ENCODE peak calls at places on chromosomes 1 and 21, in four cellular contexts. N is neuronal stem cell, X is IMR-90, E is H9. L is an unnamed sample.

GRCh38 chr1:1921459-1921862 is 2.4 kb upstream of the TMEM52 start:
- DNase-seq in N (no peak), X (no peak), E (peak; percentile 24), L (no peak)

GRCh38 chr1:40353081-40353480 is 20.4 kb upstream of the SMAP2 start:
- DNase-seq in E (no peak), X (no peak), N (no peak), L (peak; percentile 2)

GRCh38 chr1:8096105-8097011 is 70.2 kb upstream of the ERRFI1 start:
- DNase-seq in E (no peak), X (peak; percentile 85), N (no peak), L (no peak)

GRCh38 chr21:41398251-41398650 is 27.8 kb upstream of the MX1 start:
- DNase-seq in X (no peak), N (no peak), E (no peak), L (no peak)

GRCh38 chr1:106526650-106527049 is 529.8 kb upstream of the PRMT6 start:
- DNase-seq in E (no peak), X (peak; percentile 46), N (no peak), L (no peak)

GRCh38 chr21:41891132-41891531 is 12.0 kb upstream of the PRDM15 start:
- DNase-seq in E (no peak), N (no peak), X (no peak), L (peak; percentile 80)

GRCh38 chr1:159817276-159818041 is 9.2 kb upstream of the SLAMF8 start:
- DNase-seq in E (no peak), X (no peak), N (no peak), L (peak; percentile 84)

GRCh38 chr21:25565272-25566199 is 41.7 kb downstream of the MRPL39 start:
- DNase-seq in E (no peak), N (no peak), X (no peak), L (no peak)

DNA sequence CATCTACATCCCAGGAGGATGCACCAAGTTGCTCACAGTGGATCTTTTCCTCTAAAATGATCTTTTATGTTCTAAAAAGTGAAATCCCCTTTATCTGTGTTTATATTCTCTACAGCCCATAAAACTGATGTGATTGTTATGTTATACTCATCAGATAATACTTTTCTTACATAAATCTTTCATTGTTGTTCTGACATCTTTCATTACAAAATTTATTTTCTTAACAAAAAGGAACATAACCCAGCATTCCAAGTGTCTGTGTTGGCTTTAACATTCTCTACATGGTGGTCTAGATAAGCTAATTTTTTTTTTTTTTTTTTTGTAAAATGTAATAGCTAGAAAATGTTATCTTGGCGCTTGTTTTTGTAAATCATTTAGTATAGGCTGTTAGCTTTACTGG is 8.3 kb upstream of the CACYBP start:
- DNase-seq in N (no peak), E (no peak), X (peak; percentile 20), L (no peak)
- H3K4me1 ChIP-seq in N (peaks cover 1% of the 10 kb centered on the region), E (no peaks in the 10 kb centered on the region), X (no peaks in the 10 kb centered on the region), L (no peaks in the 10 kb centered on the region)

GRCh38 chr1:16205333-16205671 is 7.2 kb downstream of the ARHGEF19 start:
- DNase-seq in X (no peak), E (no peak), N (no peak), L (no peak)

GRCh38 chr1:16204634-16205332 is 7.7 kb downstream of the ARHGEF19 start:
- DNase-seq in E (peak; percentile 72), N (no peak), X (no peak), L (no peak)

GRCh38 chr1:16206547-16207317 is 5.7 kb downstream of the ARHGEF19 start:
- DNase-seq in X (peak; percentile 98), E (peak; percentile 99), N (peak; percentile 97), L (peak; percentile 98)

GRCh38 chr1:16207318-16208269 is 4.9 kb downstream of the ARHGEF19 start:
- DNase-seq in E (peak; percentile 57), X (no peak), N (no peak), L (peak; percentile 45)

GRCh38 chr1:16205891-16206546 is 6.4 kb downstream of the ARHGEF19 start:
- DNase-seq in N (no peak), E (no peak), X (no peak), L (no peak)
- H3K23ac ChIP-seq in N (peak overlapping the region; percentile 21), E (no peak overlapping the region), X (peak overlapping the region; percentile 83), L (no peak overlapping the region)

DNA sequence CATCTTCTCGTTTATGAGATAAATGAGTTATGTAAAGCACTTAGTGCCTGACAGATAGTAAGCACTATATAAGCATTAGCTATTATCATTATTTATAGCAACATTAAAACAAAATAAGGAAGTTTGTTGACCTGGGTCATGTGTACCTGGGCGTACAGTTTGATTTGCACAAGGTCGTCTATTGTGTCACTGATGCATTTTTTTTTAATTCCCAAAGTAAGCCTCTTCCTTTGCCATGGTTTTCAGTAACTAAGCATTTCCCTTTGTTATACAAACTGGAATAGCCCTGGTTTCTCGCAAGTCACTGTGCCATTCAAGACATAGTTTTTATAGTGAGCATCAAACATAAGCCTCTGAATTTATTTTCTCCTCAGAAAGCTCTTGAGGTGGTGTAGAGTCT is 72.2 kb downstream of the CACHD1 start:
- DNase-seq in X (no peak), E (no peak), N (no peak), L (no peak)
- H3K4me1 ChIP-seq in X (peaks cover 3% of the 10 kb centered on the region), E (peaks cover 19% of the 10 kb centered on the region), N (peaks cover 15% of the 10 kb centered on the region), L (no peaks in the 10 kb centered on the region)

DNA sequence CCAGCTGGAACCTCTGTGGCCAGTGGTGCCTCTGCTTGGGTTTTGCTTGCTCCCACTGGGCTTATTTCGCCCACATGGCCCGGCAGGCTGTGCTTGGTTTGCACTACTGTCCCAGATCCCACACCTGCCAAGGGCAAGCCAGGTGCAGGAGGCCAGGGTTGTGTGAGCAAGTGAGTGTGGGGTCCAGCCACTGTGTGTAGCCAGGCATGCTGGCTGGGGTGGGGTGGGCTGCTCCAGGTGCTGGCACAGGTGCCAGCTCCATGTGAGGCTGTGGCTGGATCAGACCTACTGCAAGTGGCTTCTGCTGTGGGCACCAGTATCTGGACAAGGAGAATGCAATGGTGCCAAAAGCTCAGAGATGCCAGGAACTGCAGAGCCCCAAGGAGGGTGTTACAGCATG is 28.5 kb downstream of the RYR2 start:
- DNase-seq in E (no peak), N (no peak), X (no peak), L (no peak)
- H3K23ac ChIP-seq in E (no peak overlapping the region), N (no peak overlapping the region), X (no peak overlapping the region), L (no peak overlapping the region)

GRCh38 chr1:223714849-223715709 is 2.7 kb downstream of the CAPN2 start:
- DNase-seq in E (no peak), N (no peak), X (peak; percentile 96), L (peak; percentile 46)
- H3K4me1 ChIP-seq in E (peaks cover 8% of the 10 kb centered on the region), N (peaks cover 25% of the 10 kb centered on the region), X (peaks cover 36% of the 10 kb centered on the region), L (peaks cover 48% of the 10 kb centered on the region)

L was measured in trophoblast cell.